ENCODE peak calls at places on chromosomes 11 and 22, in ten cellular contexts. One of them, this sample, is unnamed.

GRCh38 chr11:11966826-11967668 is 41.4 kb downstream of the DKK3 start:
- DNase-seq in prostate gland: peak; percentile 33
- DNase-seq in spleen: peak; percentile 86
- DNase-seq in HCT116: peak; percentile 49
- DNase-seq in breast epithelium: no peak
- DNase-seq in GM12892: peak; percentile 75
- DNase-seq in vagina: no peak
- DNase-seq in sigmoid colon: peak; percentile 77
- DNase-seq in transverse colon: peak; percentile 67
- DNase-seq in stomach: peak; percentile 79
- DNase-seq in this sample: peak; percentile 79

GRCh38 chr22:36467042-36467810 is 14.2 kb downstream of the TXN2 start:
- DNase-seq in sigmoid colon: peak; percentile 89
- DNase-seq in stomach: no peak
- DNase-seq in breast epithelium: no peak
- DNase-seq in GM12892: no peak
- DNase-seq in transverse colon: no peak
- DNase-seq in prostate gland: no peak
- DNase-seq in vagina: no peak
- DNase-seq in spleen: no peak
- DNase-seq in HCT116: peak; percentile 46
- DNase-seq in this sample: no peak

GRCh38 chr11:3093281-3094191 is 36.3 kb upstream of the CARS1 start:
- DNase-seq in stomach: peak; percentile 25
- DNase-seq in vagina: peak; percentile 85
- DNase-seq in breast epithelium: no peak
- DNase-seq in HCT116: no peak
- DNase-seq in prostate gland: no peak
- DNase-seq in sigmoid colon: peak; percentile 64
- DNase-seq in transverse colon: no peak
- DNase-seq in spleen: no peak
- DNase-seq in GM12892: no peak
- DNase-seq in this sample: no peak

GRCh38 chr11:119103793-119104192 is 2.1 kb upstream of the DPAGT1 start:
- DNase-seq in stomach: no peak
- DNase-seq in sigmoid colon: no peak
- DNase-seq in spleen: peak; percentile 12
- DNase-seq in GM12892: no peak
- DNase-seq in vagina: no peak
- DNase-seq in transverse colon: no peak
- DNase-seq in breast epithelium: no peak
- DNase-seq in prostate gland: no peak
- DNase-seq in HCT116: no peak
- DNase-seq in this sample: no peak

GRCh38 chr11:71454470-71455113 is 1.6 kb downstream of the NADSYN1 start:
- DNase-seq in prostate gland: no peak
- DNase-seq in sigmoid colon: peak; percentile 46
- DNase-seq in spleen: peak; percentile 68
- DNase-seq in vagina: no peak
- DNase-seq in transverse colon: peak; percentile 68
- DNase-seq in GM12892: no peak
- DNase-seq in stomach: no peak
- DNase-seq in HCT116: no peak
- DNase-seq in breast epithelium: no peak
- DNase-seq in this sample: no peak

GRCh38 chr11:61671527-61671926 is 8.7 kb upstream of the DAGLA start:
- DNase-seq in HCT116: no peak
- DNase-seq in prostate gland: no peak
- DNase-seq in vagina: no peak
- DNase-seq in breast epithelium: no peak
- DNase-seq in stomach: no peak
- DNase-seq in transverse colon: peak; percentile 60
- DNase-seq in sigmoid colon: no peak
- DNase-seq in spleen: no peak
- DNase-seq in GM12892: no peak
- DNase-seq in this sample: no peak

GRCh38 chr11:104122008-104122635 is 41.8 kb downstream of the PDGFD start:
- DNase-seq in stomach: no peak
- DNase-seq in transverse colon: no peak
- DNase-seq in prostate gland: no peak
- DNase-seq in sigmoid colon: no peak
- DNase-seq in spleen: no peak
- DNase-seq in HCT116: no peak
- DNase-seq in breast epithelium: no peak
- DNase-seq in GM12892: no peak
- DNase-seq in vagina: no peak
- DNase-seq in this sample: no peak

GRCh38 chr11:8006349-8006977 is 19.3 kb downstream of the EIF3F start:
- DNase-seq in breast epithelium: peak; percentile 47
- DNase-seq in prostate gland: peak; percentile 28
- DNase-seq in spleen: no peak
- DNase-seq in HCT116: peak; percentile 54
- DNase-seq in vagina: peak; percentile 77
- DNase-seq in sigmoid colon: peak; percentile 74
- DNase-seq in stomach: peak; percentile 46
- DNase-seq in transverse colon: peak; percentile 54
- DNase-seq in GM12892: no peak
- DNase-seq in this sample: peak; percentile 31

GRCh38 chr11:3166268-3167142 is 1.4 kb upstream of the OSBPL5 start:
- DNase-seq in prostate gland: no peak
- DNase-seq in transverse colon: peak; percentile 36
- DNase-seq in breast epithelium: no peak
- DNase-seq in GM12892: no peak
- DNase-seq in spleen: peak; percentile 63
- DNase-seq in stomach: no peak
- DNase-seq in vagina: no peak
- DNase-seq in HCT116: no peak
- DNase-seq in sigmoid colon: no peak
- DNase-seq in this sample: peak; percentile 5

GRCh38 chr22:45922256-45922655 is 54.7 kb downstream of the WNT7B start:
- DNase-seq in transverse colon: no peak
- DNase-seq in breast epithelium: no peak
- DNase-seq in sigmoid colon: no peak
- DNase-seq in GM12892: no peak
- DNase-seq in HCT116: no peak
- DNase-seq in spleen: no peak
- DNase-seq in vagina: no peak
- DNase-seq in stomach: no peak
- DNase-seq in prostate gland: no peak
- DNase-seq in this sample: no peak

GRCh38 chr11:122248130-122248529 is 132.1 kb upstream of the BLID start:
- DNase-seq in GM12892: no peak
- DNase-seq in spleen: no peak
- DNase-seq in sigmoid colon: no peak
- DNase-seq in vagina: no peak
- DNase-seq in breast epithelium: no peak
- DNase-seq in transverse colon: no peak
- DNase-seq in prostate gland: no peak
- DNase-seq in stomach: no peak
- DNase-seq in HCT116: no peak
- DNase-seq in this sample: no peak

GRCh38 chr11:46675288-46675851 is 25.0 kb downstream of the ARHGAP1 start:
- DNase-seq in prostate gland: peak; percentile 55
- DNase-seq in spleen: peak; percentile 68
- DNase-seq in sigmoid colon: peak; percentile 90
- DNase-seq in vagina: no peak
- DNase-seq in stomach: peak; percentile 79
- DNase-seq in breast epithelium: peak; percentile 46
- DNase-seq in transverse colon: peak; percentile 68
- DNase-seq in GM12892: no peak
- DNase-seq in HCT116: no peak
- DNase-seq in this sample: no peak

GRCh38 chr22:20115691-20116375 is at the start of gene RANBP1:
- DNase-seq in prostate gland: no peak
- DNase-seq in transverse colon: no peak
- DNase-seq in vagina: no peak
- DNase-seq in HCT116: no peak
- DNase-seq in sigmoid colon: no peak
- DNase-seq in GM12892: no peak
- DNase-seq in spleen: peak; percentile 86
- DNase-seq in stomach: no peak
- DNase-seq in breast epithelium: no peak
- DNase-seq in this sample: no peak

GRCh38 chr11:117513666-117514065 is 186.0 kb downstream of the CEP164 start:
- DNase-seq in HCT116: no peak
- DNase-seq in GM12892: no peak
- DNase-seq in spleen: no peak
- DNase-seq in breast epithelium: no peak
- DNase-seq in prostate gland: no peak
- DNase-seq in stomach: no peak
- DNase-seq in vagina: no peak
- DNase-seq in sigmoid colon: no peak
- DNase-seq in transverse colon: no peak
- DNase-seq in this sample: no peak

GRCh38 chr11:31804439-31805036 is 6.6 kb downstream of the PAX6 start:
- DNase-seq in transverse colon: no peak
- DNase-seq in spleen: peak; percentile 63
- DNase-seq in prostate gland: no peak
- DNase-seq in stomach: no peak
- DNase-seq in GM12892: no peak
- DNase-seq in sigmoid colon: no peak
- DNase-seq in vagina: no peak
- DNase-seq in breast epithelium: no peak
- DNase-seq in HCT116: no peak
- DNase-seq in this sample: no peak

GRCh38 chr11:69308936-69309799 is 15.2 kb downstream of the MYEOV start:
- DNase-seq in spleen: no peak
- DNase-seq in transverse colon: no peak
- DNase-seq in HCT116: no peak
- DNase-seq in prostate gland: no peak
- DNase-seq in GM12892: no peak
- DNase-seq in sigmoid colon: peak; percentile 34
- DNase-seq in breast epithelium: no peak
- DNase-seq in vagina: no peak
- DNase-seq in stomach: no peak
- DNase-seq in this sample: no peak
- TF ChIP-seq POLR2AphosphoS5 in spleen: no peak
- TF ChIP-seq POLR2AphosphoS5 in transverse colon: no peak
- TF ChIP-seq POLR2AphosphoS5 in HCT116: no peak
- TF ChIP-seq POLR2AphosphoS5 in prostate gland: no peak
- TF ChIP-seq POLR2AphosphoS5 in GM12892: no peak
- TF ChIP-seq POLR2AphosphoS5 in sigmoid colon: no peak
- TF ChIP-seq POLR2AphosphoS5 in breast epithelium: no peak
- TF ChIP-seq POLR2AphosphoS5 in vagina: no peak
- TF ChIP-seq POLR2AphosphoS5 in stomach: no peak
- TF ChIP-seq POLR2AphosphoS5 in this sample: no peak

GRCh38 chr22:30208631-30209603 is 37.6 kb downstream of the LIF start:
- DNase-seq in stomach: peak; percentile 75
- DNase-seq in spleen: no peak
- DNase-seq in vagina: peak; percentile 94
- DNase-seq in transverse colon: peak; percentile 38
- DNase-seq in prostate gland: no peak
- DNase-seq in GM12892: no peak
- DNase-seq in HCT116: no peak
- DNase-seq in sigmoid colon: peak; percentile 89
- DNase-seq in breast epithelium: no peak
- DNase-seq in this sample: no peak
- TF ChIP-seq POLR2A in stomach: no peak
- TF ChIP-seq POLR2A in spleen: no peak
- TF ChIP-seq POLR2A in vagina: no peak
- TF ChIP-seq POLR2A in transverse colon: no peak
- TF ChIP-seq POLR2A in prostate gland: no peak
- TF ChIP-seq POLR2A in GM12892: no peak
- TF ChIP-seq POLR2A in HCT116: no peak
- TF ChIP-seq POLR2A in sigmoid colon: no peak
- TF ChIP-seq POLR2A in breast epithelium: no peak
- TF ChIP-seq POLR2A in this sample: no peak

GRCh38 chr11:33027846-33028536 is 11.4 kb upstream of the TCP11L1 start:
- DNase-seq in GM12892: no peak
- DNase-seq in prostate gland: no peak
- DNase-seq in HCT116: no peak
- DNase-seq in spleen: no peak
- DNase-seq in stomach: no peak
- DNase-seq in transverse colon: no peak
- DNase-seq in breast epithelium: no peak
- DNase-seq in vagina: no peak
- DNase-seq in sigmoid colon: no peak
- DNase-seq in this sample: no peak
- TF ChIP-seq POLR2AphosphoS5 in GM12892: no peak
- TF ChIP-seq POLR2AphosphoS5 in prostate gland: no peak
- TF ChIP-seq POLR2AphosphoS5 in HCT116: no peak
- TF ChIP-seq POLR2AphosphoS5 in spleen: no peak
- TF ChIP-seq POLR2AphosphoS5 in stomach: no peak
- TF ChIP-seq POLR2AphosphoS5 in transverse colon: no peak
- TF ChIP-seq POLR2AphosphoS5 in breast epithelium: no peak
- TF ChIP-seq POLR2AphosphoS5 in vagina: no peak
- TF ChIP-seq POLR2AphosphoS5 in sigmoid colon: no peak
- TF ChIP-seq POLR2AphosphoS5 in this sample: no peak

GRCh38 chr22:44496844-44497217 is 1.2 kb downstream of the RTL6 start:
- DNase-seq in spleen: no peak
- DNase-seq in GM12892: no peak
- DNase-seq in vagina: no peak
- DNase-seq in sigmoid colon: peak; percentile 69
- DNase-seq in stomach: no peak
- DNase-seq in transverse colon: no peak
- DNase-seq in prostate gland: no peak
- DNase-seq in breast epithelium: no peak
- DNase-seq in HCT116: no peak
- DNase-seq in this sample: no peak

GRCh38 chr22:44495629-44496028 is 2.4 kb downstream of the RTL6 start:
- DNase-seq in HCT116: no peak
- DNase-seq in prostate gland: no peak
- DNase-seq in transverse colon: no peak
- DNase-seq in GM12892: no peak
- DNase-seq in stomach: no peak
- DNase-seq in spleen: no peak
- DNase-seq in vagina: no peak
- DNase-seq in breast epithelium: no peak
- DNase-seq in sigmoid colon: no peak
- DNase-seq in this sample: no peak

GRCh38 chr22:44497218-44497903 is 672 bp downstream of the RTL6 start:
- DNase-seq in stomach: no peak
- DNase-seq in breast epithelium: no peak
- DNase-seq in transverse colon: peak; percentile 18
- DNase-seq in HCT116: no peak
- DNase-seq in vagina: no peak
- DNase-seq in sigmoid colon: peak; percentile 72
- DNase-seq in prostate gland: no peak
- DNase-seq in GM12892: no peak
- DNase-seq in spleen: peak; percentile 82
- DNase-seq in this sample: peak; percentile 39

GRCh38 chr22:44496305-44496704 is 1.7 kb downstream of the RTL6 start:
- DNase-seq in spleen: peak; percentile 76
- DNase-seq in transverse colon: no peak
- DNase-seq in breast epithelium: no peak
- DNase-seq in vagina: no peak
- DNase-seq in GM12892: no peak
- DNase-seq in sigmoid colon: peak; percentile 64
- DNase-seq in HCT116: no peak
- DNase-seq in prostate gland: no peak
- DNase-seq in stomach: no peak
- DNase-seq in this sample: no peak

DNA sequence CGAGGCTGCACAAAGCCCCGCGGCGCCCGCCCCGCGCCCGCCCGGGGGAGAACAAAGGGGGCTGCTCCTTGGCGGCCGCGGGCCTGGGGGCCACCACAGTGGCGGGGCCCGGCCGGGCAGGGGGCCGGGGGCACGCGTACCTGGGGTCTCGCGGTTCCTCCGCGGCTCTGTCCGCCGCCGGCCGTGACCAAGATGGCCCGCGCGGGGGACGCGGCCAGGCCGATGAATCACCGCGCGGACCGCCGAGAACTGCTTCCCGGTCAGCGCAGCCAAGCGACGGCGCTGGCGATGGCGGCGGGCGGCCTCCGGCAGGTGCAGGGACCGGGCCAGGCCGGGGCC is at the start of gene RTL6:
- DNase-seq in GM12892: no peak
- DNase-seq in sigmoid colon: no peak
- DNase-seq in transverse colon: no peak
- DNase-seq in breast epithelium: no peak
- DNase-seq in spleen: no peak
- DNase-seq in prostate gland: no peak
- DNase-seq in stomach: no peak
- DNase-seq in HCT116: peak; percentile 6
- DNase-seq in vagina: no peak
- DNase-seq in this sample: no peak
- TF ChIP-seq POLR2A in GM12892: no peak
- TF ChIP-seq POLR2A in sigmoid colon: no peak
- TF ChIP-seq POLR2A in transverse colon: no peak
- TF ChIP-seq POLR2A in breast epithelium: no peak
- TF ChIP-seq POLR2A in spleen: no peak
- TF ChIP-seq POLR2A in prostate gland: no peak
- TF ChIP-seq POLR2A in stomach: no peak
- TF ChIP-seq POLR2A in HCT116: peak; percentile 18
- TF ChIP-seq POLR2A in vagina: no peak
- TF ChIP-seq POLR2A in this sample: no peak